ENCODE peak calls at places on chromosomes 16 and 17, in seven cellular contexts. M is hepatocyte; A is CD8-positive, alpha-beta memory T cell; Y is RWPE1; B is HCT116; I is GM23338; O is kidney. E is an unnamed sample.

GRCh38 chr17:76198702-76199101 is 41.6 kb downstream of the RNF157 start:
- DNase-seq in Y (no peak), M (no peak), O (no peak), I (no peak), A (no peak), B (no peak), E (no peak)

GRCh38 chr17:66717680-66718079 is 117.2 kb upstream of the CACNG5 start:
- DNase-seq in Y (peak; percentile 79), M (peak; percentile 59), I (no peak), O (no peak), A (no peak), B (no peak), E (no peak)

GRCh38 chr17:14940946-14941280 is 324.2 kb downstream of the PMP22 start:
- DNase-seq in Y (no peak), O (no peak), A (no peak), B (no peak), M (no peak), I (no peak), E (no peak)

GRCh38 chr16:12436201-12436657 is 367.5 kb downstream of the CPPED1 start:
- DNase-seq in A (no peak), O (no peak), I (peak; percentile 72), Y (no peak), B (no peak), M (no peak), E (no peak)

GRCh38 chr17:19301973-19302372 is 60.5 kb downstream of the B9D1 start:
- DNase-seq in O (no peak), Y (no peak), B (no peak), A (no peak), M (no peak), I (no peak), E (peak; percentile 66)

GRCh38 chr16:88783391-88784073 is 1.5 kb downstream of the PIEZO1 start:
- DNase-seq in B (no peak), O (no peak), Y (no peak), M (no peak), I (no peak), A (no peak), E (peak; percentile 81)

GRCh38 chr17:49817993-49818392 is 29.5 kb downstream of the KAT7 start:
- DNase-seq in O (no peak), B (no peak), A (peak; percentile 35), Y (no peak), I (no peak), M (no peak), E (no peak)

GRCh38 chr17:34012709-34013375 is 242.2 kb upstream of the CCL2 start:
- DNase-seq in O (no peak), Y (no peak), I (peak; percentile 67), B (no peak), A (no peak), M (no peak), E (no peak)

GRCh38 chr17:8557176-8557806 is 73.2 kb downstream of the MYH10 start:
- DNase-seq in A (no peak), O (no peak), Y (no peak), I (no peak), B (no peak), M (no peak), E (no peak)

GRCh38 chr17:21005367-21005766 is 37.4 kb downstream of the USP22 start:
- DNase-seq in Y (no peak), I (no peak), M (no peak), B (no peak), A (no peak), O (peak; percentile 15), E (peak; percentile 42)

GRCh38 chr16:67327774-67328173 is 1.2 kb downstream of the LRRC36 start:
- DNase-seq in Y (no peak), M (no peak), B (no peak), I (no peak), O (no peak), A (no peak), E (no peak)

GRCh38 chr16:67326472-67327309 is at the start of the genes KCTD19 and LRRC36:
- DNase-seq in I (peak; percentile 96), M (peak; percentile 80), Y (no peak), B (no peak), A (peak; percentile 40), O (peak; percentile 83), E (peak; percentile 84)

GRCh38 chr16:67329901-67330300 is 3.3 kb downstream of the LRRC36 start:
- DNase-seq in M (no peak), A (no peak), B (no peak), Y (no peak), O (no peak), I (no peak), E (no peak)

DNA sequence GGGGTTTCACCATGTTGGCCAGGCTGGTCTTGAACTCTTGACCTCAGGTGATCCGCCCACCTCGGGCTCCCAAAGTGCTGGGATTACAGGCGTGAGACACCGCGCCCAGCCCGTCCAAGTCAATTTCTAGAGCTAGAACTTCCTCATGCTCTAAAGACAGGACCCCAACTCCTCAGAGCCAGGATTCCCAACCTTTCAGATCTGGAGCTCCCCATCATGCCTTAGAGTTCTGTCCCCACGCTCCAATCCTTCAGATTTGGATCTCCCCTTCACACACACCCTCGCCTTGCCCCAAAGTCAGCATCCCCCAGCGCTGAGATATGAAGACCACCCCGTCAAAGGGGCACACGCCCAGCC is 448 bp downstream of the KCTD19 start:
- DNase-seq in B (no peak), O (no peak), I (no peak), A (no peak), Y (no peak), M (no peak), E (no peak)
- H3K27ac ChIP-seq in B (no peak overlapping the region), O (peak overlapping the region; percentile 9), I (no peak overlapping the region), A (peak overlapping the region; percentile 35), Y (no peak overlapping the region), M (no peak overlapping the region), E (peak overlapping the region; percentile 20)

GRCh38 chr16:64240586-64240985 is 881.3 kb downstream of the CDH11 start:
- DNase-seq in A (no peak), I (no peak), Y (no peak), B (no peak), O (no peak), M (no peak), E (no peak)
- H3K27ac ChIP-seq in A (no peak overlapping the region), I (no peak overlapping the region), Y (no peak overlapping the region), B (no peak overlapping the region), O (no peak overlapping the region), M (no peak overlapping the region), E (no peak overlapping the region)

GRCh38 chr17:68759343-68760140 is 158.4 kb upstream of the FAM20A start:
- DNase-seq in I (peak; percentile 97), Y (peak; percentile 89), O (peak; percentile 94), A (no peak), M (peak; percentile 95), B (peak; percentile 91), E (peak; percentile 84)
- H3K27ac ChIP-seq in I (peak overlapping the region; percentile 17), Y (peak overlapping the region; percentile 91), O (peak overlapping the region; percentile 35), A (no peak overlapping the region), M (peak overlapping the region; percentile 90), B (peak overlapping the region; percentile 64), E (peak overlapping the region; percentile 79)

DNA sequence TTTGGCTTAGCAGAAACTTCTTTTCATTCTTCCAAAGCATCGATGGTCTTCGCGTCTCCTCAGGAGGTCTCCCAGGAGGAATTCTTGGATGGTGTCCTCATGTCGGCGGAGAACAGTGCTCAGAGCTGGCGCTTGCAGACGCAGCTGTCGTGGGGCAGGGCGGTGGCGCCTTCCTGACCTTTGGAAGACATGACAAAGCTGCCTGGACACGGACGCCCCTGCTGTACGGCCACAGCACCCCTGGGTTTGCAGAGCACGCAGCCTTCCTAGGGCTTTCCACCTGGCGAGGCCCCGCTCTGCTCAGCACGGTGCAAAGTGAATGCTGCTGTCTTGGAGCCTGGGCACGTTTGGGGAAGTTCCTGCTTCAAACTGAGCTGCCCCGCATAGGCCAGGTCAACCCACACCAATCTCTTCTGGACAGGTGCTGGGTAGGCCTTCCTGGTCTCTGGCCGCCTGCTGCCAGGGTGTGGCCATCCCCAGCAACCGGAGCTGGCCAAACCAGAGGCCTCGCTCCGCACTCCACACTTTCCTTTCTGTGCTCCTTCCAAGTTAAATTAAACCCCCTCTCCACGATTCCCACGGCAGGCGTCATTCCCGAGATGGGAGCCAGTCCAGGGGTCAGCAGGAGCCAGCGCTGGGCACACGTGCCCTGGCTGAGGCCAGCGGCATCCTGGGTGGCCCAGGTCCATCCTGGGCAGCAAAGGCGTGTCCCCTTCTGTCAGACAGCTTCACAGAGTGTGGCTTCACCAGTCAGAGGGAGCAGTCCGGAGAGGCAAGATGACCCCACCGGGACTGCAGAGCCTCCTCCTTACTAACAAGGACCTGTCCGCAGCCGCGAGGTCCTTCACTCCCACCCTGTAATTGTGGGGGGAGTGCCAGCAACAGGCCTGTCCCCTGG is 15.0 kb upstream of the KREMEN2 start:
- DNase-seq in O (no peak), M (no peak), Y (no peak), B (no peak), A (no peak), I (no peak), E (no peak)
- H3K27ac ChIP-seq in O (no peak overlapping the region), M (no peak overlapping the region), Y (no peak overlapping the region), B (no peak overlapping the region), A (no peak overlapping the region), I (no peak overlapping the region), E (no peak overlapping the region)

GRCh38 chr17:4607261-4607731 is 23.0 kb downstream of the SMTNL2 start:
- DNase-seq in I (no peak), M (no peak), A (no peak), O (peak; percentile 65), B (no peak), Y (no peak), E (no peak)
- H3K27ac ChIP-seq in I (no peak overlapping the region), M (peak overlapping the region; percentile 89), A (no peak overlapping the region), O (peak overlapping the region; percentile 40), B (no peak overlapping the region), Y (no peak overlapping the region), E (no peak overlapping the region)

GRCh38 chr16:2028620-2029220 is 2.0 kb downstream of the NHERF2 start:
- DNase-seq in M (no peak), B (no peak), I (no peak), O (no peak), Y (no peak), A (no peak), E (no peak)
- H3K27ac ChIP-seq in M (no peak overlapping the region), B (no peak overlapping the region), I (no peak overlapping the region), O (no peak overlapping the region), Y (peak overlapping the region; percentile 85), A (no peak overlapping the region), E (peak overlapping the region; percentile 3)

E was measured in spleen.